ENCODE peak calls at places on chromosome 5, in seven cellular contexts. One of them, this sample, is unnamed.

GRCh38 chr5:148933903-148934432 is 107.6 kb downstream of the ADRB2 start:
- DNase-seq in smooth muscle cell of the brain vasculature: no peak
- DNase-seq in esophagus squamous epithelium: no peak
- DNase-seq in T-helper 9 cell: no peak
- DNase-seq in activated CD4-positive, alpha-beta T cell treated with anti-CD3 and anti-CD28 coated beads, Interleukin-2, amount 50 U/mL, for 1 hour: no peak
- DNase-seq in astrocyte of the spinal cord: no peak
- DNase-seq in WTC11: no peak
- DNase-seq in this sample: no peak

GRCh38 chr5:77798448-77798847 is 22.3 kb upstream of the TBCA start:
- DNase-seq in smooth muscle cell of the brain vasculature: no peak
- DNase-seq in esophagus squamous epithelium: no peak
- DNase-seq in WTC11: no peak
- DNase-seq in activated CD4-positive, alpha-beta T cell treated with anti-CD3 and anti-CD28 coated beads, Interleukin-2, amount 50 U/mL, for 1 hour: no peak
- DNase-seq in astrocyte of the spinal cord: no peak
- DNase-seq in T-helper 9 cell: no peak
- DNase-seq in this sample: no peak

GRCh38 chr5:117131048-117131679 is 556.5 kb upstream of the SEMA6A start:
- DNase-seq in activated CD4-positive, alpha-beta T cell treated with anti-CD3 and anti-CD28 coated beads, Interleukin-2, amount 50 U/mL, for 1 hour: no peak
- DNase-seq in WTC11: no peak
- DNase-seq in smooth muscle cell of the brain vasculature: no peak
- DNase-seq in astrocyte of the spinal cord: no peak
- DNase-seq in esophagus squamous epithelium: no peak
- DNase-seq in T-helper 9 cell: no peak
- DNase-seq in this sample: no peak

GRCh38 chr5:137366526-137366925 is 132.6 kb downstream of the SPOCK1 start:
- DNase-seq in T-helper 9 cell: no peak
- DNase-seq in WTC11: no peak
- DNase-seq in astrocyte of the spinal cord: no peak
- DNase-seq in smooth muscle cell of the brain vasculature: no peak
- DNase-seq in esophagus squamous epithelium: no peak
- DNase-seq in activated CD4-positive, alpha-beta T cell treated with anti-CD3 and anti-CD28 coated beads, Interleukin-2, amount 50 U/mL, for 1 hour: no peak
- DNase-seq in this sample: no peak

GRCh38 chr5:123921193-123921592 is 409.2 kb downstream of the CSNK1G3 start:
- DNase-seq in WTC11: no peak
- DNase-seq in astrocyte of the spinal cord: no peak
- DNase-seq in smooth muscle cell of the brain vasculature: no peak
- DNase-seq in esophagus squamous epithelium: no peak
- DNase-seq in T-helper 9 cell: no peak
- DNase-seq in activated CD4-positive, alpha-beta T cell treated with anti-CD3 and anti-CD28 coated beads, Interleukin-2, amount 50 U/mL, for 1 hour: no peak
- DNase-seq in this sample: no peak

GRCh38 chr5:17182494-17182893 is 34.9 kb upstream of the BASP1 start:
- DNase-seq in esophagus squamous epithelium: no peak
- DNase-seq in smooth muscle cell of the brain vasculature: no peak
- DNase-seq in T-helper 9 cell: no peak
- DNase-seq in astrocyte of the spinal cord: no peak
- DNase-seq in activated CD4-positive, alpha-beta T cell treated with anti-CD3 and anti-CD28 coated beads, Interleukin-2, amount 50 U/mL, for 1 hour: no peak
- DNase-seq in WTC11: no peak
- DNase-seq in this sample: no peak

GRCh38 chr5:1656271-1656975 is 132.7 kb upstream of the LPCAT1 start:
- DNase-seq in esophagus squamous epithelium: no peak
- DNase-seq in smooth muscle cell of the brain vasculature: no peak
- DNase-seq in WTC11: no peak
- DNase-seq in astrocyte of the spinal cord: no peak
- DNase-seq in activated CD4-positive, alpha-beta T cell treated with anti-CD3 and anti-CD28 coated beads, Interleukin-2, amount 50 U/mL, for 1 hour: no peak
- DNase-seq in T-helper 9 cell: no peak
- DNase-seq in this sample: no peak

GRCh38 chr5:127696688-127697087 is 6.5 kb upstream of the CCDC192 start:
- DNase-seq in WTC11: no peak
- DNase-seq in esophagus squamous epithelium: no peak
- DNase-seq in smooth muscle cell of the brain vasculature: no peak
- DNase-seq in T-helper 9 cell: no peak
- DNase-seq in astrocyte of the spinal cord: peak; percentile 45
- DNase-seq in activated CD4-positive, alpha-beta T cell treated with anti-CD3 and anti-CD28 coated beads, Interleukin-2, amount 50 U/mL, for 1 hour: no peak
- DNase-seq in this sample: no peak

GRCh38 chr5:56128166-56128565 is 105.0 kb downstream of the ANKRD55 start:
- DNase-seq in esophagus squamous epithelium: no peak
- DNase-seq in smooth muscle cell of the brain vasculature: no peak
- DNase-seq in T-helper 9 cell: no peak
- DNase-seq in activated CD4-positive, alpha-beta T cell treated with anti-CD3 and anti-CD28 coated beads, Interleukin-2, amount 50 U/mL, for 1 hour: peak; percentile 22
- DNase-seq in astrocyte of the spinal cord: no peak
- DNase-seq in WTC11: no peak
- DNase-seq in this sample: no peak

GRCh38 chr5:883475-884181 is 9.0 kb downstream of the BRD9 start:
- DNase-seq in astrocyte of the spinal cord: no peak
- DNase-seq in activated CD4-positive, alpha-beta T cell treated with anti-CD3 and anti-CD28 coated beads, Interleukin-2, amount 50 U/mL, for 1 hour: no peak
- DNase-seq in smooth muscle cell of the brain vasculature: no peak
- DNase-seq in WTC11: no peak
- DNase-seq in T-helper 9 cell: no peak
- DNase-seq in esophagus squamous epithelium: no peak
- DNase-seq in this sample: no peak

GRCh38 chr5:125011982-125012381 is 265.5 kb upstream of the ZNF608 start:
- DNase-seq in smooth muscle cell of the brain vasculature: no peak
- DNase-seq in T-helper 9 cell: no peak
- DNase-seq in esophagus squamous epithelium: no peak
- DNase-seq in WTC11: no peak
- DNase-seq in activated CD4-positive, alpha-beta T cell treated with anti-CD3 and anti-CD28 coated beads, Interleukin-2, amount 50 U/mL, for 1 hour: no peak
- DNase-seq in astrocyte of the spinal cord: no peak
- DNase-seq in this sample: no peak

GRCh38 chr5:80885698-80886000 is 74.5 kb upstream of the RASGRF2 start:
- DNase-seq in esophagus squamous epithelium: no peak
- DNase-seq in smooth muscle cell of the brain vasculature: no peak
- DNase-seq in astrocyte of the spinal cord: no peak
- DNase-seq in activated CD4-positive, alpha-beta T cell treated with anti-CD3 and anti-CD28 coated beads, Interleukin-2, amount 50 U/mL, for 1 hour: no peak
- DNase-seq in WTC11: no peak
- DNase-seq in T-helper 9 cell: no peak
- DNase-seq in this sample: no peak

GRCh38 chr5:132962429-132962928 is 955 bp downstream of the AFF4 start:
- DNase-seq in WTC11: no peak
- DNase-seq in esophagus squamous epithelium: no peak
- DNase-seq in activated CD4-positive, alpha-beta T cell treated with anti-CD3 and anti-CD28 coated beads, Interleukin-2, amount 50 U/mL, for 1 hour: no peak
- DNase-seq in smooth muscle cell of the brain vasculature: peak; percentile 33
- DNase-seq in T-helper 9 cell: no peak
- DNase-seq in astrocyte of the spinal cord: peak; percentile 85
- DNase-seq in this sample: no peak

GRCh38 chr5:143938230-143938629 is 126.3 kb downstream of the HMHB1 start:
- DNase-seq in smooth muscle cell of the brain vasculature: no peak
- DNase-seq in astrocyte of the spinal cord: no peak
- DNase-seq in esophagus squamous epithelium: no peak
- DNase-seq in activated CD4-positive, alpha-beta T cell treated with anti-CD3 and anti-CD28 coated beads, Interleukin-2, amount 50 U/mL, for 1 hour: no peak
- DNase-seq in T-helper 9 cell: no peak
- DNase-seq in WTC11: no peak
- DNase-seq in this sample: no peak

GRCh38 chr5:175706499-175706898 is 48.6 kb downstream of the HRH2 start:
- DNase-seq in esophagus squamous epithelium: no peak
- DNase-seq in astrocyte of the spinal cord: no peak
- DNase-seq in activated CD4-positive, alpha-beta T cell treated with anti-CD3 and anti-CD28 coated beads, Interleukin-2, amount 50 U/mL, for 1 hour: no peak
- DNase-seq in T-helper 9 cell: no peak
- DNase-seq in smooth muscle cell of the brain vasculature: no peak
- DNase-seq in WTC11: no peak
- DNase-seq in this sample: no peak

GRCh38 chr5:9284781-9285307 is 261.0 kb downstream of the SEMA5A start:
- DNase-seq in WTC11: no peak
- DNase-seq in astrocyte of the spinal cord: peak; percentile 43
- DNase-seq in activated CD4-positive, alpha-beta T cell treated with anti-CD3 and anti-CD28 coated beads, Interleukin-2, amount 50 U/mL, for 1 hour: no peak
- DNase-seq in smooth muscle cell of the brain vasculature: no peak
- DNase-seq in T-helper 9 cell: no peak
- DNase-seq in esophagus squamous epithelium: no peak
- DNase-seq in this sample: no peak

GRCh38 chr5:72281764-72282499 is 38.1 kb downstream of the MRPS27 start:
- DNase-seq in smooth muscle cell of the brain vasculature: peak; percentile 44
- DNase-seq in astrocyte of the spinal cord: peak; percentile 89
- DNase-seq in esophagus squamous epithelium: no peak
- DNase-seq in WTC11: no peak
- DNase-seq in activated CD4-positive, alpha-beta T cell treated with anti-CD3 and anti-CD28 coated beads, Interleukin-2, amount 50 U/mL, for 1 hour: no peak
- DNase-seq in T-helper 9 cell: no peak
- DNase-seq in this sample: no peak

GRCh38 chr5:72067682-72068470 is 39.4 kb upstream of the MAP1B start:
- DNase-seq in WTC11: no peak
- DNase-seq in astrocyte of the spinal cord: peak; percentile 88
- DNase-seq in esophagus squamous epithelium: no peak
- DNase-seq in activated CD4-positive, alpha-beta T cell treated with anti-CD3 and anti-CD28 coated beads, Interleukin-2, amount 50 U/mL, for 1 hour: no peak
- DNase-seq in T-helper 9 cell: no peak
- DNase-seq in smooth muscle cell of the brain vasculature: no peak
- DNase-seq in this sample: no peak

GRCh38 chr5:161077895-161078566 is 226.0 kb upstream of the ATP10B start:
- DNase-seq in astrocyte of the spinal cord: no peak
- DNase-seq in smooth muscle cell of the brain vasculature: no peak
- DNase-seq in T-helper 9 cell: no peak
- DNase-seq in esophagus squamous epithelium: no peak
- DNase-seq in WTC11: no peak
- DNase-seq in activated CD4-positive, alpha-beta T cell treated with anti-CD3 and anti-CD28 coated beads, Interleukin-2, amount 50 U/mL, for 1 hour: no peak
- DNase-seq in this sample: no peak

GRCh38 chr5:136036991-136037705 is 8.4 kb downstream of the TGFBI start:
- DNase-seq in T-helper 9 cell: peak; percentile 15
- DNase-seq in WTC11: no peak
- DNase-seq in esophagus squamous epithelium: no peak
- DNase-seq in smooth muscle cell of the brain vasculature: no peak
- DNase-seq in astrocyte of the spinal cord: peak; percentile 91
- DNase-seq in activated CD4-positive, alpha-beta T cell treated with anti-CD3 and anti-CD28 coated beads, Interleukin-2, amount 50 U/mL, for 1 hour: peak; percentile 6
- DNase-seq in this sample: no peak

GRCh38 chr5:6899215-6899614 is 186.0 kb downstream of the TENT4A start:
- DNase-seq in smooth muscle cell of the brain vasculature: no peak
- DNase-seq in activated CD4-positive, alpha-beta T cell treated with anti-CD3 and anti-CD28 coated beads, Interleukin-2, amount 50 U/mL, for 1 hour: no peak
- DNase-seq in astrocyte of the spinal cord: no peak
- DNase-seq in WTC11: no peak
- DNase-seq in esophagus squamous epithelium: no peak
- DNase-seq in T-helper 9 cell: no peak
- DNase-seq in this sample: no peak

GRCh38 chr5:2103940-2104339 is 221.2 kb upstream of the IRX4 start:
- DNase-seq in activated CD4-positive, alpha-beta T cell treated with anti-CD3 and anti-CD28 coated beads, Interleukin-2, amount 50 U/mL, for 1 hour: no peak
- DNase-seq in smooth muscle cell of the brain vasculature: no peak
- DNase-seq in T-helper 9 cell: no peak
- DNase-seq in astrocyte of the spinal cord: no peak
- DNase-seq in WTC11: no peak
- DNase-seq in esophagus squamous epithelium: no peak
- DNase-seq in this sample: no peak

GRCh38 chr5:43063731-43064171 is 23.6 kb upstream of the ANXA2R start:
- DNase-seq in activated CD4-positive, alpha-beta T cell treated with anti-CD3 and anti-CD28 coated beads, Interleukin-2, amount 50 U/mL, for 1 hour: no peak
- DNase-seq in astrocyte of the spinal cord: peak; percentile 60
- DNase-seq in esophagus squamous epithelium: no peak
- DNase-seq in smooth muscle cell of the brain vasculature: no peak
- DNase-seq in WTC11: peak; percentile 42
- DNase-seq in T-helper 9 cell: no peak
- DNase-seq in this sample: no peak

GRCh38 chr5:36875051-36875788 is 1.3 kb upstream of the NIPBL start:
- DNase-seq in esophagus squamous epithelium: no peak
- DNase-seq in astrocyte of the spinal cord: peak; percentile 46
- DNase-seq in WTC11: peak; percentile 45
- DNase-seq in T-helper 9 cell: peak; percentile 47
- DNase-seq in smooth muscle cell of the brain vasculature: no peak
- DNase-seq in activated CD4-positive, alpha-beta T cell treated with anti-CD3 and anti-CD28 coated beads, Interleukin-2, amount 50 U/mL, for 1 hour: peak; percentile 41
- DNase-seq in this sample: no peak

GRCh38 chr5:543755-544674 is 19.8 kb upstream of the SLC9A3 start:
- DNase-seq in T-helper 9 cell: no peak
- DNase-seq in WTC11: peak; percentile 8
- DNase-seq in activated CD4-positive, alpha-beta T cell treated with anti-CD3 and anti-CD28 coated beads, Interleukin-2, amount 50 U/mL, for 1 hour: peak; percentile 26
- DNase-seq in smooth muscle cell of the brain vasculature: no peak
- DNase-seq in astrocyte of the spinal cord: no peak
- DNase-seq in esophagus squamous epithelium: no peak
- DNase-seq in this sample: no peak

GRCh38 chr5:72557147-72557501 is 49.9 kb upstream of the ZNF366 start:
- DNase-seq in esophagus squamous epithelium: no peak
- DNase-seq in activated CD4-positive, alpha-beta T cell treated with anti-CD3 and anti-CD28 coated beads, Interleukin-2, amount 50 U/mL, for 1 hour: no peak
- DNase-seq in smooth muscle cell of the brain vasculature: no peak
- DNase-seq in WTC11: no peak
- DNase-seq in astrocyte of the spinal cord: no peak
- DNase-seq in T-helper 9 cell: no peak
- DNase-seq in this sample: no peak

GRCh38 chr5:153987310-153987709 is 51.4 kb downstream of the FAM114A2 start:
- DNase-seq in astrocyte of the spinal cord: no peak
- DNase-seq in T-helper 9 cell: no peak
- DNase-seq in esophagus squamous epithelium: no peak
- DNase-seq in activated CD4-positive, alpha-beta T cell treated with anti-CD3 and anti-CD28 coated beads, Interleukin-2, amount 50 U/mL, for 1 hour: no peak
- DNase-seq in smooth muscle cell of the brain vasculature: no peak
- DNase-seq in WTC11: no peak
- DNase-seq in this sample: no peak

GRCh38 chr5:38831909-38832308 is 13.9 kb upstream of the OSMR start:
- DNase-seq in WTC11: peak; percentile 30
- DNase-seq in smooth muscle cell of the brain vasculature: no peak
- DNase-seq in T-helper 9 cell: no peak
- DNase-seq in astrocyte of the spinal cord: peak; percentile 59
- DNase-seq in esophagus squamous epithelium: no peak
- DNase-seq in activated CD4-positive, alpha-beta T cell treated with anti-CD3 and anti-CD28 coated beads, Interleukin-2, amount 50 U/mL, for 1 hour: no peak
- DNase-seq in this sample: no peak

GRCh38 chr5:60633336-60633735 is 66.6 kb downstream of the DEPDC1B start:
- DNase-seq in astrocyte of the spinal cord: peak; percentile 86
- DNase-seq in T-helper 9 cell: no peak
- DNase-seq in esophagus squamous epithelium: no peak
- DNase-seq in smooth muscle cell of the brain vasculature: peak; percentile 64
- DNase-seq in WTC11: no peak
- DNase-seq in activated CD4-positive, alpha-beta T cell treated with anti-CD3 and anti-CD28 coated beads, Interleukin-2, amount 50 U/mL, for 1 hour: no peak
- DNase-seq in this sample: no peak

GRCh38 chr5:37665272-37665671 is 174.6 kb downstream of the GDNF start:
- DNase-seq in esophagus squamous epithelium: no peak
- DNase-seq in astrocyte of the spinal cord: peak; percentile 61
- DNase-seq in T-helper 9 cell: no peak
- DNase-seq in WTC11: no peak
- DNase-seq in smooth muscle cell of the brain vasculature: no peak
- DNase-seq in activated CD4-positive, alpha-beta T cell treated with anti-CD3 and anti-CD28 coated beads, Interleukin-2, amount 50 U/mL, for 1 hour: no peak
- DNase-seq in this sample: no peak

GRCh38 chr5:156391139-156391538 is 64.2 kb downstream of the SGCD start:
- DNase-seq in astrocyte of the spinal cord: peak; percentile 35
- DNase-seq in WTC11: no peak
- DNase-seq in smooth muscle cell of the brain vasculature: no peak
- DNase-seq in T-helper 9 cell: no peak
- DNase-seq in esophagus squamous epithelium: no peak
- DNase-seq in activated CD4-positive, alpha-beta T cell treated with anti-CD3 and anti-CD28 coated beads, Interleukin-2, amount 50 U/mL, for 1 hour: no peak
- DNase-seq in this sample: no peak

GRCh38 chr5:15266265-15266664 is 233.7 kb upstream of the FBXL7 start:
- DNase-seq in astrocyte of the spinal cord: no peak
- DNase-seq in smooth muscle cell of the brain vasculature: no peak
- DNase-seq in activated CD4-positive, alpha-beta T cell treated with anti-CD3 and anti-CD28 coated beads, Interleukin-2, amount 50 U/mL, for 1 hour: no peak
- DNase-seq in esophagus squamous epithelium: no peak
- DNase-seq in WTC11: no peak
- DNase-seq in T-helper 9 cell: no peak
- DNase-seq in this sample: no peak

GRCh38 chr5:78549043-78549442 is 99.5 kb downstream of the LHFPL2 start:
- DNase-seq in WTC11: no peak
- DNase-seq in smooth muscle cell of the brain vasculature: no peak
- DNase-seq in astrocyte of the spinal cord: no peak
- DNase-seq in T-helper 9 cell: no peak
- DNase-seq in esophagus squamous epithelium: no peak
- DNase-seq in activated CD4-positive, alpha-beta T cell treated with anti-CD3 and anti-CD28 coated beads, Interleukin-2, amount 50 U/mL, for 1 hour: no peak
- DNase-seq in this sample: no peak

GRCh38 chr5:123012321-123012720 is 24.2 kb downstream of the PPIC start:
- DNase-seq in smooth muscle cell of the brain vasculature: no peak
- DNase-seq in astrocyte of the spinal cord: no peak
- DNase-seq in esophagus squamous epithelium: no peak
- DNase-seq in activated CD4-positive, alpha-beta T cell treated with anti-CD3 and anti-CD28 coated beads, Interleukin-2, amount 50 U/mL, for 1 hour: no peak
- DNase-seq in WTC11: no peak
- DNase-seq in T-helper 9 cell: no peak
- DNase-seq in this sample: no peak

GRCh38 chr5:134427540-134428041 is 15.9 kb upstream of the CDKN2AIPNL start:
- DNase-seq in WTC11: peak; percentile 29
- DNase-seq in esophagus squamous epithelium: no peak
- DNase-seq in T-helper 9 cell: no peak
- DNase-seq in smooth muscle cell of the brain vasculature: no peak
- DNase-seq in activated CD4-positive, alpha-beta T cell treated with anti-CD3 and anti-CD28 coated beads, Interleukin-2, amount 50 U/mL, for 1 hour: no peak
- DNase-seq in astrocyte of the spinal cord: no peak
- DNase-seq in this sample: no peak